ENCODE peak calls at places on chromosomes 6 and 20, in seven cellular contexts. O is H54; P is brain microvascular endothelial cell; E is GM20000; S is adipocyte; F is stimulated activated CD8-positive, alpha-beta memory T cell treated with anti-CD3 and anti-CD28 coated beads, Interleukin-4, amount 100 ng/mL, for 1 hour; C is activated naive CD4-positive, alpha-beta T cell treated with Interleukin-2 at 50 U/mL for 16 hours. H is an unnamed sample.
A peak's percentile ranks its signal among the peaks of the same experiment; 100 is the strongest.

GRCh38 chr6:16759646-16760535 is 1.4 kb downstream of the ATXN1 start:
- DNase-seq in O (peak; percentile 60), P (peak; percentile 83), E (peak; percentile 81), S (peak; percentile 91), F (peak; percentile 64), C (peak; percentile 80), H (peak; percentile 80)

GRCh38 chr20:11431613-11432012 is 486.1 kb upstream of the BTBD3 start:
- DNase-seq in O (no peak), P (no peak), E (no peak), S (peak; percentile 73), F (no peak), C (no peak), H (no peak)

GRCh38 chr6:9248125-9248524 is 812.8 kb upstream of the SLC35B3 start:
- DNase-seq in O (no peak), P (no peak), E (no peak), S (no peak), F (no peak), C (no peak), H (no peak)

GRCh38 chr20:4563534-4563933 is 158.2 kb upstream of the PRND start:
- DNase-seq in O (no peak), P (peak; percentile 67), E (no peak), S (peak; percentile 68), F (no peak), C (no peak), H (peak; percentile 8)

GRCh38 chr20:17560344-17561074 is 9.4 kb upstream of the DSTN start:
- DNase-seq in O (no peak), P (no peak), E (no peak), S (no peak), F (no peak), C (no peak), H (peak; percentile 39)

GRCh38 chr6:144286503-144287393 is 1.6 kb downstream of the UTRN start:
- DNase-seq in O (peak; percentile 40), P (peak; percentile 89), E (peak; percentile 17), S (peak; percentile 83), F (no peak), C (no peak), H (peak; percentile 18)

GRCh38 chr20:35820715-35821114 is 48.9 kb downstream of the PHF20 start:
- DNase-seq in O (peak; percentile 16), P (peak; percentile 30), E (no peak), S (peak; percentile 54), F (no peak), C (no peak), H (no peak)

GRCh38 chr20:47710665-47711045 is 74.6 kb downstream of the SULF2 start:
- DNase-seq in O (no peak), P (no peak), E (no peak), S (no peak), F (no peak), C (no peak), H (no peak)

GRCh38 chr6:57257911-57258541 is 35.9 kb upstream of the RAB23 start:
- DNase-seq in O (no peak), P (peak; percentile 72), E (no peak), S (peak; percentile 73), F (no peak), C (no peak), H (no peak)

GRCh38 chr20:13363473-13363872 is 142.4 kb downstream of the ISM1 start:
- DNase-seq in O (no peak), P (no peak), E (no peak), S (no peak), F (no peak), C (no peak), H (no peak)

GRCh38 chr6:30818426-30818841 is 65.9 kb upstream of the DDR1 start:
- DNase-seq in O (no peak), P (peak; percentile 52), E (no peak), S (peak; percentile 87), F (no peak), C (no peak), H (no peak)

GRCh38 chr20:44187054-44187762 is at the start of gene JPH2:
- DNase-seq in O (peak; percentile 75), P (peak; percentile 24), E (no peak), S (peak; percentile 88), F (no peak), C (no peak), H (no peak)

GRCh38 chr6:158517581-158517980 is 42.3 kb upstream of the TMEM181 start:
- DNase-seq in O (no peak), P (peak; percentile 14), E (peak; percentile 69), S (no peak), F (no peak), C (no peak), H (no peak)